ENCODE peak calls at places on chromosomes 3 and 15, in ten cellular contexts. W is aorta; D is ovary; O is SJSA1; Q is heart left ventricle; J is astrocyte; B is DND-41; Z is effector memory CD4-positive, alpha-beta T cell; M is breast epithelium; R is NT2/D1. L is an unnamed sample.

GRCh38 chr3:196872316-196872715 is 4.6 kb downstream of the SENP5 start:
- DNase-seq in W (no peak), D (no peak), O (no peak), Q (no peak), J (peak; percentile 32), B (no peak), Z (no peak), M (no peak), R (no peak), L (no peak)

GRCh38 chr3:63706321-63707085 is 54.0 kb downstream of the SNTN start:
- DNase-seq in W (no peak), D (no peak), O (no peak), Q (no peak), J (peak; percentile 56), B (no peak), Z (no peak), M (no peak), R (no peak), L (no peak)

GRCh38 chr15:80567721-80568157 is 127.4 kb upstream of the ABHD17C start:
- DNase-seq in W (peak; percentile 55), D (peak; percentile 51), O (peak; percentile 66), Q (peak; percentile 33), J (peak; percentile 76), B (no peak), Z (no peak), M (peak; percentile 54), R (peak; percentile 85), L (peak; percentile 61)

GRCh38 chr3:42960282-42960681 is 18.8 kb upstream of the GASK1A start:
- DNase-seq in W (no peak), D (no peak), O (no peak), Q (no peak), J (no peak), B (no peak), Z (no peak), M (no peak), R (no peak), L (no peak)

GRCh38 chr3:31485206-31485605 is 47.5 kb upstream of the STT3B start:
- DNase-seq in W (no peak), D (no peak), O (no peak), Q (no peak), J (no peak), B (no peak), Z (no peak), M (no peak), R (no peak), L (no peak)

GRCh38 chr3:106121491-106122289 is 252.9 kb upstream of the CBLB start:
- DNase-seq in W (no peak), D (no peak), O (no peak), Q (no peak), J (no peak), B (no peak), Z (no peak), M (no peak), R (no peak), L (no peak)

GRCh38 chr15:31236184-31237041 is 90.2 kb upstream of the KLF13 start:
- DNase-seq in W (peak; percentile 85), D (peak; percentile 80), O (peak; percentile 87), Q (peak; percentile 89), J (peak; percentile 94), B (no peak), Z (no peak), M (peak; percentile 56), R (peak; percentile 11), L (peak; percentile 74)

GRCh38 chr15:100438570-100438969 is 90.2 kb downstream of the CERS3 start:
- DNase-seq in W (peak; percentile 69), D (peak; percentile 81), O (no peak), Q (peak; percentile 88), J (peak; percentile 8), B (peak; percentile 68), Z (no peak), M (no peak), R (no peak), L (peak; percentile 35)

GRCh38 chr3:115989927-115990326 is 366.6 kb downstream of the GAP43 start:
- DNase-seq in W (no peak), D (no peak), O (no peak), Q (no peak), J (peak; percentile 95), B (no peak), Z (no peak), M (no peak), R (no peak), L (no peak)

GRCh38 chr3:123632161-123632655 is 47.4 kb upstream of the HACD2 start:
- DNase-seq in W (peak; percentile 74), D (peak; percentile 77), O (no peak), Q (peak; percentile 42), J (peak; percentile 36), B (no peak), Z (no peak), M (peak; percentile 85), R (no peak), L (no peak)

GRCh38 chr3:88003115-88003755 is 55.6 kb downstream of the CGGBP1 start:
- DNase-seq in W (no peak), D (no peak), O (no peak), Q (no peak), J (peak; percentile 23), B (no peak), Z (no peak), M (no peak), R (peak; percentile 30), L (no peak)

GRCh38 chr3:177137774-177138705 is 59.2 kb downstream of the TBL1XR1 start:
- DNase-seq in W (no peak), D (no peak), O (no peak), Q (no peak), J (no peak), B (no peak), Z (no peak), M (no peak), R (no peak), L (no peak)

GRCh38 chr3:177135841-177136492 is 61.3 kb downstream of the TBL1XR1 start:
- DNase-seq in W (no peak), D (no peak), O (no peak), Q (no peak), J (no peak), B (no peak), Z (no peak), M (no peak), R (no peak), L (no peak)

GRCh38 chr3:177134166-177134565 is 63.1 kb downstream of the TBL1XR1 start:
- DNase-seq in W (no peak), D (no peak), O (no peak), Q (no peak), J (peak; percentile 27), B (no peak), Z (no peak), M (no peak), R (no peak), L (no peak)

GRCh38 chr3:177134811-177135210 is 62.5 kb downstream of the TBL1XR1 start:
- DNase-seq in W (no peak), D (no peak), O (no peak), Q (no peak), J (no peak), B (no peak), Z (no peak), M (no peak), R (no peak), L (no peak)

DNA sequence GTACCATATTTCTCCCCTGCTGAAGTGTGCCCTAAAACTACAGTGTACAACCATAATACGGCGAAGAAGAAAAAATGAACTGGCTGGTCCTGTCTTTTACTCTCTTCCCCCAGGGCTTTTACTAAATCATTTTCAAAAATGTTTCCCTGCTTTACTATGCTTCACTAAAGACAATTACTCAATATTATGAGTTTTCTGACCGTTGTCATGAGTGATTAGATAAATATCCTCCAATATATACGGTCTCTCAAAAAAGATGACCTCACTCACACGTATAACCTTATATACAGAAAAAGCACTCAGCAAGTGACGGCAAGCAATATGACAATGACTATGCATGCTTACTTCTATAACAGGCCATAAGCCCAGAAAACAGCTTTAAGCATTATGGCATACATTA is 60.6 kb downstream of the TBL1XR1 start:
- DNase-seq in W (no peak), D (no peak), O (no peak), Q (no peak), J (no peak), B (no peak), Z (no peak), M (no peak), R (no peak), L (no peak)
- H3K4me1 ChIP-seq in W (peaks cover 8% of the 10 kb centered on the region), D (peaks cover 11% of the 10 kb centered on the region), O (no peaks in the 10 kb centered on the region), Q (peaks cover 22% of the 10 kb centered on the region), J (no peaks in the 10 kb centered on the region), B (no peaks in the 10 kb centered on the region), Z (peaks cover 8% of the 10 kb centered on the region), M (no peaks in the 10 kb centered on the region), R (no peaks in the 10 kb centered on the region), L (peaks cover 3% of the 10 kb centered on the region)

DNA sequence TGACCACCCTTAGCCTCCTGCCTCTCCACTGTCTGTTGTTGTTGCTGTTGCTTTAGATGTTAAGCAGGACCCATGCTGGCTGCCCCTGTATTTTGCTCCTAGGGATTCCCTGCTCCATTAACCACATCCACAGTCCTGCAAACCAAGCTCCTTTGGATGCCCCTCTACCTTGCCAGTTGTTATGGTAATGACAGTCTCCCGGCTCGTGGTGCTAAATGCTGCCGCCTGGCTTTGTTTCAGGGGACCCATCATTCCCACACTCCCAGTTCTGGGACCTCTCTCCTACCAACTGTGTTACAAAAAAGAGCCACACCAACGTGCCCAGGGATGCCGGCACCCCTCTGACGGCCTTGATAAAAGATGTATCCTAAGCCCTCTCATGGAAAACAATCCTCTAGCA is 15.5 kb upstream of the MCCC1 start:
- DNase-seq in W (no peak), D (no peak), O (no peak), Q (no peak), J (no peak), B (no peak), Z (no peak), M (no peak), R (peak; percentile 74), L (no peak)
- H3K4me3 ChIP-seq in W (no peak overlapping the region), D (no peak overlapping the region), O (no peak overlapping the region), Q (no peak overlapping the region), J (no peak overlapping the region), B (no peak overlapping the region), Z (no peak overlapping the region), M (no peak overlapping the region), R (no peak overlapping the region), L (no peak overlapping the region)

DNA sequence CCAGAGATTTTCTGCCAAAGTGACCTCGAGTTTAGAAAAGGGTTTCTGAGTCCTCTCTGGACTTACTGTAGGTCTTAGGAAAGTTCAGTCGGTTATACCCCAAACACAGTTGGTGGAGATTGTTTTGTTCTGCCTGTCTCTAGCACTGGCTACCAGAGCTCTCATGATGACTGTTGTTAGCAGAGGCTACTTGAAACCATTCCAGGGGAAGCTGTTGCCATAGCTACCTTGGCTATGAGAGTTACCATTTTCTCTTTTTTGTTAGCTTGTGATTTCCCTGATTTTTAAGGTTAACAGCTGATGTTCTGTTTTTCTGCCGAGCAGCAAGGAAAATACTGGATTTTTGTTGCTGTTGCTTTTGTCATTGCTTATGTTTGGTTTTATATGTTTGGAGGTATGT is 26.7 kb downstream of the ABHD2 start:
- DNase-seq in W (peak; percentile 66), D (peak; percentile 54), O (no peak), Q (no peak), J (peak; percentile 76), B (no peak), Z (no peak), M (no peak), R (no peak), L (no peak)
- H3K4me1 ChIP-seq in W (peaks cover 13% of the 10 kb centered on the region), D (peaks cover 6% of the 10 kb centered on the region), O (peaks cover 14% of the 10 kb centered on the region), Q (peaks cover 72% of the 10 kb centered on the region), J (peaks cover 61% of the 10 kb centered on the region), B (no peaks in the 10 kb centered on the region), Z (no peaks in the 10 kb centered on the region), M (no peaks in the 10 kb centered on the region), R (no peaks in the 10 kb centered on the region), L (peaks cover 9% of the 10 kb centered on the region)

DNA sequence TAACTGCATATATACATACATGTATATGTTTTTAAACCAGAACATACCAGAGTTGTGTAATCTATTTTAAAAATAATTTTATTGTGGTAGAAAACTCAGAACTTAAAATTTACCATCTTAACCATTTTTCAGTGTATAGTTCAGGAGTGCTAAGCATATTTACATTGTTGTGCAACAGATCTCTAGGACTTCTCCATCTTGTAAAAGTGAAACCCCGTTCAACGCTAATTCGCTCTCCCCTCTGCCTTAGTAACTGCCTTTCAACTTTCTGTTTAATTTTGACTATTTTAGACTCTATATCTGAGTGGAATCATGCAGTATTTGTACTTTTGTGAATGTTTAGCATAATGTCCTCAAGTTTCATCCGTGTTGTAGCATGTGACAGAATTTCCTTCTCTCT is 51.8 kb upstream of the SSR3 start:
- DNase-seq in W (no peak), D (no peak), O (no peak), Q (no peak), J (no peak), B (no peak), Z (no peak), M (no peak), R (no peak), L (no peak)
- H3K4me3 ChIP-seq in W (no peak overlapping the region), D (no peak overlapping the region), O (no peak overlapping the region), Q (peak overlapping the region; percentile 50), J (no peak overlapping the region), B (no peak overlapping the region), Z (peak overlapping the region; percentile 42), M (no peak overlapping the region), R (no peak overlapping the region), L (no peak overlapping the region)

L was measured in lung.